ENCODE peak calls at places on chromosomes 4 and X, in five cellular contexts. V is fibroblast of mammary gland, U is stomach, P is iris pigment epithelial cell, M is T-helper 1 cell. T is an unnamed sample.

GRCh38 chrX:72352786-72353185 is 47.1 kb upstream of the CITED1 start:
- DNase-seq in P (no peak), M (no peak), V (no peak), U (no peak), T (no peak)

GRCh38 chrX:68699960-68700746 is 52.7 kb downstream of the STARD8 start:
- DNase-seq in P (no peak), U (no peak), M (no peak), V (peak), T (no peak)

GRCh38 chr4:158796370-158797140 is 27.7 kb downstream of the FNIP2 start:
- DNase-seq in P (peak), V (peak), U (no peak), M (no peak), T (no peak)

GRCh38 chrX:139199945-139200344 is 330.6 kb upstream of the F9 start:
- DNase-seq in V (no peak), P (no peak), M (no peak), U (no peak), T (no peak)

GRCh38 chrX:78517124-78517523 is 142.0 kb downstream of the RTL3 start:
- DNase-seq in P (no peak), U (no peak), M (peak), V (no peak), T (no peak)

GRCh38 chr4:167144605-167145004 is 89.7 kb downstream of the SPOCK3 start:
- DNase-seq in M (no peak), U (no peak), P (no peak), V (no peak), T (no peak)

GRCh38 chr4:139694522-139694921 is 28.9 kb downstream of the MGST2 start:
- DNase-seq in P (no peak), U (no peak), V (no peak), M (no peak), T (no peak)

GRCh38 chr4:99763635-99764101 is 53.0 kb upstream of the DAPP1 start:
- DNase-seq in P (peak), M (no peak), V (peak), U (no peak), T (peak)

GRCh38 chr4:98558366-98558765 is 100.0 kb downstream of the TSPAN5 start:
- DNase-seq in V (no peak), P (no peak), U (no peak), M (no peak), T (no peak)

GRCh38 chrX:155874571-155875244 is 6.4 kb upstream of the VAMP7 start:
- DNase-seq in M (no peak), V (no peak), P (no peak), U (no peak), T (no peak)

GRCh38 chr4:156970501-156971167 is 965 bp downstream of the PDGFC start:
- DNase-seq in U (peak), P (peak), M (no peak), V (peak), T (peak)

GRCh38 chr4:23070848-23071570 is 378.3 kb downstream of the GBA3 start:
- DNase-seq in U (no peak), M (no peak), P (no peak), V (no peak), T (no peak)

T was measured in hepatocyte.